ENCODE peak calls at places on chromosomes 5 and 9, in four cellular contexts. D is HepG2, X is A549, M is H1. O is an unnamed sample.

GRCh38 chr9:134263575-134263974 is 62.7 kb upstream of the RXRA start:
- DNase-seq in X (no peak), M (no peak), D (no peak), O (no peak)

GRCh38 chr5:108345541-108346171 is 36.2 kb downstream of the FBXL17 start:
- DNase-seq in M (no peak), D (peak), X (peak), O (peak)

GRCh38 chr9:113566011-113566711 is 102.6 kb downstream of the RGS3 start:
- DNase-seq in M (no peak), X (no peak), D (no peak), O (no peak)

GRCh38 chr5:138241688-138242547 is 28.8 kb upstream of the CDC23 start:
- DNase-seq in M (peak), X (no peak), D (peak), O (peak)

GRCh38 chr5:175749591-175749990 is 91.7 kb downstream of the HRH2 start:
- DNase-seq in M (no peak), X (no peak), D (no peak), O (no peak)

GRCh38 chr9:131165523-131165922 is 40.1 kb downstream of the NUP214 start:
- DNase-seq in X (no peak), D (no peak), M (no peak), O (no peak)

GRCh38 chr5:44002381-44002901 is 386.8 kb downstream of the FGF10 start:
- DNase-seq in D (peak), M (no peak), X (peak), O (no peak)

GRCh38 chr5:128101676-128102075 is 18.1 kb downstream of the SLC12A2 start:
- DNase-seq in D (no peak), M (no peak), X (no peak), O (no peak)

GRCh38 chr9:5438301-5439162 is 807 bp upstream of the PLGRKT start:
- DNase-seq in D (no peak), X (peak), M (peak), O (no peak)

GRCh38 chr5:150345716-150346115 is 11.8 kb upstream of the TCOF1 start:
- DNase-seq in M (no peak), D (no peak), X (no peak), O (no peak)

GRCh38 chr9:841371-842209 is at the start of gene DMRT1:
- DNase-seq in X (peak), M (peak), D (no peak), O (no peak)

GRCh38 chr5:56346717-56347116 is 113.6 kb upstream of the ANKRD55 start:
- DNase-seq in M (no peak), D (no peak), X (no peak), O (no peak)

GRCh38 chr5:66151030-66151429 is 6.9 kb downstream of the SREK1 start:
- DNase-seq in M (no peak), X (no peak), D (no peak), O (no peak)

GRCh38 chr5:137453476-137454080 is 45.5 kb downstream of the SPOCK1 start:
- DNase-seq in X (peak), M (no peak), D (peak), O (peak)

GRCh38 chr5:148639081-148639480 is 15.2 kb downstream of the HTR4 start:
- DNase-seq in X (no peak), D (no peak), M (no peak), O (peak)

GRCh38 chr5:415928-416635 is 26.9 kb upstream of the EXOC3 start:
- DNase-seq in X (no peak), D (peak), M (no peak), O (no peak)

GRCh38 chr9:99335280-99335679 is 113.2 kb downstream of the SEC61B start:
- DNase-seq in D (no peak), M (no peak), X (no peak), O (no peak)

GRCh38 chr5:124888050-124888506 is 141.6 kb upstream of the ZNF608 start:
- DNase-seq in D (peak), M (no peak), X (peak), O (peak)

GRCh38 chr5:80346055-80346454 is 26.3 kb downstream of the SPZ1 start:
- DNase-seq in X (peak), M (no peak), D (peak), O (peak)

GRCh38 chr5:88937406-88937805 is 54.4 kb upstream of the MEF2C start:
- DNase-seq in X (no peak), D (no peak), M (no peak), O (no peak)

GRCh38 chr5:128338649-128339048 is 199.4 kb downstream of the FBN2 start:
- DNase-seq in D (no peak), X (no peak), M (no peak), O (no peak)

DNA sequence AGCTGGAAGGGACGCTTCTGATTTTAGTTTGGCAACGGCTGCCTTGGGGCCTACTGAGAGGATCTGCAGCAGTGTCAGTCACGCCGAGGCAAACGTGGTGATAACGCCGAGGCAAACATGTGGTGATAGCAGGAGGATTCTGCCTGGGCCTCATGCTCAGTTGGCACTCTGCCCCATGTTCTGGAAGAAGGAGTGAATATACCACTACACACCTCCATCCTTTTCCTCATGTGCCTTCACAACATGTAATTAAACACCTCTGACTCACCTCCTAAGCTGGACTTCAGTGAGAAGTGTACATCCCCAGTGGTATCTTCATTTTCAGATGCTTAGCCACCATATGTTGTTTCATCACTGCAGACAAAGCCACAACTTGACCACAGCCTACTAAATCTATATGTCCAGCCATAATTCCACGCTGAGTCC is 661.6 kb upstream of the KLF4 start:
- DNase-seq in M (no peak), D (no peak), X (no peak), O (no peak)
- TF ChIP-seq PHF8 in M (no peak), D (no peak), X (no peak), O (no peak)

GRCh38 chr9:18706648-18707047 is 232.7 kb downstream of the ADAMTSL1 start:
- DNase-seq in D (no peak), X (no peak), M (no peak), O (no peak)
- H3K4me2 ChIP-seq in D (no peak), X (no peak), M (no peak), O (no peak)

DNA sequence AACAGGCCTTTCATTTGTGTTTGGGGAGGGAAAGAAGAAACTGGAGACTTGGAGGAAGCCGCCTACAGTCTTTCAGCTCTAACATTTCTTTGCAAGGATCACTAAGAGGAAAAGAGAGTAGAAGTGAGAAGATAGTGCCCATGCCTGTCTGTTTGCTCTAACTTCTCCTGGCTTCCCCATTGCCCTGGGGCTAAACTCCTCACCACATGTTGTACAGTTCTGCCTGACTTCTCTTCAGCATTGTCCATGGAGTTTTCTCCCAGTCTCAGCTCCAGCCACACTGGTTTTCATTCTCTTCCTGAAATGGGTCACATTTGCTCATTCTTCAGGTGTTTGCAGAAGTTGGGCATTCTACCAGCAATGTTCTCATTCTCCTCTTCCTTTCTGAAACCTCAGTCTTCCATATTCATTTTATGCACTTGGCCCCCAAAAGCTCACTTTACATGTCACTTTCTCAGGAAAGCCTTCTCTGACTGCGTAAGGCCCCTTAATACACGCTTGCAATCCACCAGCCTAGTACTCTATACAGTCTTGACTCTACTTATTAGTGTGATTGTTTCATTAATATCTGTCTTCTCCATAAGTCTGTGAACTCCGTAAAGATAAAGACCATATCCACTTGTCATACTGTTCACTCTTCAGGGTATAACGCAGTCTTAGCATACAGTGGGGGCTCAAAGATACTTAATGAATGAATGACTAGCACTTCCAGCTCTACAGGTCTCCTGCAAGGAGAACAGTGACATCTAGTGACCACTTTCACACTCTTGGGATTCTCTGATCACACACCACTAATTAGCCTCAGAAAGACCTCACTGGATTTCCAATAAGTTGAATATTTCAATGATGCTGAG is 40.2 kb upstream of the TRIM32 start:
- DNase-seq in D (peak), X (peak), M (no peak), O (peak)
- TF ChIP-seq PHF8 in D (no peak), X (no peak), M (no peak), O (no peak)

GRCh38 chr9:77929942-77930341 is 101.7 kb downstream of the GNAQ start:
- DNase-seq in X (no peak), M (no peak), D (no peak), O (no peak)

GRCh38 chr9:77927265-77927664 is 104.3 kb downstream of the GNAQ start:
- DNase-seq in D (no peak), M (no peak), X (no peak), O (no peak)

GRCh38 chr9:77922587-77922986 is 109.0 kb downstream of the GNAQ start:
- DNase-seq in M (no peak), D (no peak), X (no peak), O (peak)

DNA sequence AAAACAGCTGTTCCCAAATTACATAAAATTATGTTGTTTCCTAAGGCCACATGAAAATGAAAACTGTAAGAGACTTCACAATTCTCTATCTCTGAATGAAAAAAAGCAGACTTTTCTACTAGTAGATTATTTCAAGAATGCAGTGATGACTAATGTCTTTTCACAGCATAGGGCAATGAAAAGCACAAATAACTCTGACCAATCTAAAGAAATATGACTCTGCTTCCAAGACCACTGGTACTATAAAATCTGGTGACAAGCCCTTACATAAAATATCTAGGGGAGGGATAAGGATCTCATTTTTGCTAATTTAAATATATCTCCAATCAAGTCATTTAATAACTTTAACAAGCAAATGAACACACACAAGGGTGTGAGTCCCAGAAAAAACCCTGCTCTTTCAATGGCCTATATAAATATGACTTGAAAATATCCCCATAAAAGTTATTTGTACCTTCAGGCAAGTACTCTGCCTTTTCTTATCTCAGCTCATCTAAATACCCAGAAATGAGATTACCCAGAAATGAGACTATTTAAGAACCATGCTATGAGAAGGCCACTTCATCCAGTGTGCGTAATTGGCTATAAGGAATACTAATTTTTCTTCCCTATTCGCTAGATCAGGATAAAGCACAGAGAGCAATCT is 105.2 kb downstream of the GNAQ start:
- DNase-seq in X (peak), D (no peak), M (no peak), O (no peak)
- H3K4me2 ChIP-seq in X (peak), D (no peak), M (no peak), O (peak)

O was measured in K562.